ENCODE peak calls at places on chromosomes 13 and 19, in six cellular contexts. C is A549, Q is GM12878, Y is endothelial cell of umbilical vein, K is HepG2, N is K562. A is an unnamed sample.

GRCh38 chr19:58279042-58279924 is 528 bp downstream of the ZNF8 start:
- DNase-seq in C (peak; percentile 71), Q (no peak), Y (peak; percentile 86), K (peak; percentile 62), N (peak; percentile 87), A (peak; percentile 54)

GRCh38 chr19:33399745-33400681 is 26.5 kb downstream of the CEBPG start:
- DNase-seq in C (no peak), Q (no peak), Y (no peak), K (no peak), N (no peak), A (no peak)

GRCh38 chr19:39053276-39054090 is 21.1 kb upstream of the FBXO27 start:
- DNase-seq in C (peak; percentile 68), Q (no peak), Y (no peak), K (peak; percentile 68), N (no peak), A (no peak)

GRCh38 chr13:25778302-25778701 is 273.5 kb downstream of the SHISA2 start:
- DNase-seq in C (no peak), Q (no peak), Y (no peak), K (no peak), N (no peak), A (peak; percentile 28)

GRCh38 chr13:35356572-35356971 is 119.9 kb downstream of the MAB21L1 start:
- DNase-seq in C (no peak), Q (no peak), Y (peak; percentile 80), K (no peak), N (no peak), A (peak; percentile 84)

GRCh38 chr13:66367356-66367755 is 862.8 kb downstream of the PCDH9 start:
- DNase-seq in C (no peak), Q (no peak), Y (no peak), K (no peak), N (no peak), A (no peak)

GRCh38 chr19:17625980-17626379 is 62.2 kb downstream of the UNC13A start:
- DNase-seq in C (no peak), Q (no peak), Y (no peak), K (no peak), N (no peak), A (no peak)

GRCh38 chr19:11268783-11269267 is 6.5 kb upstream of the DOCK6 start:
- DNase-seq in C (peak; percentile 25), Q (no peak), Y (peak; percentile 100), K (peak; percentile 60), N (peak; percentile 72), A (peak; percentile 47)

GRCh38 chr19:18435848-18436631 is 1.9 kb downstream of the ISYNA1 start:
- DNase-seq in C (no peak), Q (no peak), Y (no peak), K (no peak), N (no peak), A (no peak)

GRCh38 chr13:100195568-100195967 is 106.7 kb downstream of the PCCA start:
- DNase-seq in C (no peak), Q (no peak), Y (no peak), K (no peak), N (no peak), A (no peak)

GRCh38 chr19:44005968-44006367 is 3.2 kb downstream of the ZNF230 start:
- DNase-seq in C (no peak), Q (no peak), Y (no peak), K (no peak), N (no peak), A (peak; percentile 73)

GRCh38 chr19:38529610-38530009 is 88.1 kb downstream of the MAP4K1 start:
- DNase-seq in C (no peak), Q (no peak), Y (no peak), K (no peak), N (no peak), A (no peak)

GRCh38 chr19:10270180-10270615 is 722 bp upstream of the ICAM1 start:
- DNase-seq in C (no peak), Q (no peak), Y (no peak), K (no peak), N (peak; percentile 69), A (peak; percentile 100)

GRCh38 chr13:71067164-71067815 is 799.7 kb downstream of the DACH1 start:
- DNase-seq in C (peak; percentile 0), Q (no peak), Y (peak; percentile 35), K (peak; percentile 0), N (no peak), A (no peak)

GRCh38 chr13:103282571-103283450 is 216.6 kb upstream of the SLC10A2 start:
- DNase-seq in C (peak; percentile 45), Q (no peak), Y (no peak), K (no peak), N (no peak), A (no peak)

GRCh38 chr13:34542321-34542720 is 399.7 kb upstream of the NBEA start:
- DNase-seq in C (no peak), Q (no peak), Y (no peak), K (no peak), N (no peak), A (no peak)

GRCh38 chr19:16876904-16877361 is 11.9 kb upstream of the F2RL3 start:
- DNase-seq in C (no peak), Q (no peak), Y (peak; percentile 13), K (no peak), N (no peak), A (peak; percentile 69)

GRCh38 chr13:27034678-27035111 is 136.9 kb downstream of the USP12 start:
- DNase-seq in C (no peak), Q (no peak), Y (no peak), K (no peak), N (no peak), A (no peak)

GRCh38 chr19:16527971-16528521 is 14.2 kb downstream of the CHERP start:
- DNase-seq in C (peak; percentile 31), Q (no peak), Y (peak; percentile 17), K (no peak), N (peak; percentile 48), A (peak; percentile 54)

GRCh38 chr13:73162912-73163911 is 104.4 kb downstream of the KLF5 start:
- DNase-seq in C (peak; percentile 60), Q (no peak), Y (no peak), K (peak; percentile 12), N (no peak), A (no peak)

GRCh38 chr13:46553521-46553885 is 533 bp downstream of the LRCH1 start:
- DNase-seq in C (no peak), Q (no peak), Y (no peak), K (no peak), N (no peak), A (no peak)

GRCh38 chr19:41945135-41945766 is 13.9 kb downstream of the RABAC1 start:
- DNase-seq in C (no peak), Q (peak; percentile 94), Y (no peak), K (no peak), N (no peak), A (no peak)

GRCh38 chr19:750640-751423 is at the start of gene MISP:
- DNase-seq in C (peak; percentile 84), Q (no peak), Y (no peak), K (no peak), N (peak; percentile 18), A (no peak)

GRCh38 chr19:13212759-13213330 is 62.6 kb downstream of the IER2 start:
- DNase-seq in C (peak; percentile 76), Q (peak; percentile 20), Y (peak; percentile 39), K (peak; percentile 58), N (peak; percentile 88), A (peak; percentile 76)

GRCh38 chr13:48860369-48860768 is 115.3 kb upstream of the FNDC3A start:
- DNase-seq in C (no peak), Q (no peak), Y (no peak), K (no peak), N (no peak), A (no peak)

GRCh38 chr19:51531349-51532315 is at the start of gene SIGLEC6:
- DNase-seq in C (no peak), Q (peak; percentile 25), Y (no peak), K (no peak), N (peak; percentile 78), A (peak; percentile 94)

GRCh38 chr13:25372275-25373081 is 704 bp downstream of the ATP8A2 start:
- DNase-seq in C (no peak), Q (no peak), Y (no peak), K (no peak), N (no peak), A (no peak)

GRCh38 chr19:31092189-31092753 is 257.0 kb downstream of the TSHZ3 start:
- DNase-seq in C (no peak), Q (no peak), Y (no peak), K (no peak), N (no peak), A (no peak)

GRCh38 chr13:52701728-52702480 is 37.7 kb downstream of the CNMD start:
- DNase-seq in C (no peak), Q (no peak), Y (peak; percentile 45), K (no peak), N (peak; percentile 5), A (no peak)

GRCh38 chr19:35903550-35904179 is 1.3 kb downstream of the HCST start:
- DNase-seq in C (peak; percentile 68), Q (peak; percentile 84), Y (no peak), K (peak; percentile 52), N (peak; percentile 85), A (peak; percentile 96)

GRCh38 chr13:25037057-25037813 is 58.7 kb upstream of the PABPC3 start:
- DNase-seq in C (peak; percentile 67), Q (no peak), Y (peak; percentile 46), K (peak; percentile 52), N (peak; percentile 66), A (peak; percentile 73)

GRCh38 chr13:113410472-113411201 is 42.7 kb downstream of the ADPRHL1 start:
- DNase-seq in C (peak; percentile 52), Q (no peak), Y (no peak), K (peak; percentile 61), N (no peak), A (peak; percentile 88)

GRCh38 chr13:25752957-25753540 is 298.8 kb downstream of the SHISA2 start:
- DNase-seq in C (no peak), Q (no peak), Y (peak; percentile 43), K (no peak), N (no peak), A (peak; percentile 88)

GRCh38 chr19:6495947-6496346 is 6.2 kb downstream of the TUBB4A start:
- DNase-seq in C (no peak), Q (no peak), Y (no peak), K (no peak), N (no peak), A (no peak)
- TF ChIP-seq MYC in C (no peak), Q (no peak), Y (no peak), K (no peak), N (no peak), A (no peak)

DNA sequence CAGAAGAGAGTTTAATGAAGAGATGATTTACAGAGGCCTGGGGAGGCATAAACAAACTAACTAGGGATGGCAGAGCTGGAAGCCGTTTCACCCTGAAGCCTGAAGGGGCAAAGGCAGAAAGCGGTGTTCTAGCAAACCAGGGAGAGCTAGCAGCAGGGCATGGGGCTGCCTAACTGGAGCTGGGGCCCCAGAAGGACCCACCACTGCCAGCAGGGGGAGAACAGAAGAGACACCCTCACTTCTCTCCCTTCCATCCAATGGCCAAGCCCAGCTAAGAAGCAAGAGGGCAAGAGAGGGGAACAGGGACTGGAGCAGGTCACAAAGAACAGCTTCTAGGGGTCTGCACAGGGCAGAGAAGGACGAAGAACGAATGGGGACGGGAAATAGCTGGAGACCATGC is 195.5 kb downstream of the KATNAL1 start:
- DNase-seq in C (peak; percentile 6), Q (no peak), Y (no peak), K (peak; percentile 20), N (no peak), A (peak; percentile 57)
- TF ChIP-seq MYC in C (no peak), Q (no peak), Y (no peak), K (no peak), N (no peak), A (no peak)

GRCh38 chr19:3708207-3708931 is at the start of gene TJP3:
- DNase-seq in C (no peak), Q (no peak), Y (no peak), K (peak; percentile 75), N (peak; percentile 45), A (no peak)
- TF ChIP-seq MYC in C (no peak), Q (no peak), Y (no peak), K (peak; percentile 67), N (no peak), A (no peak)

GRCh38 chr19:47176627-47177090 is 46.0 kb downstream of the SAE1 start:
- DNase-seq in C (no peak), Q (no peak), Y (peak; percentile 100), K (no peak), N (no peak), A (peak; percentile 66)
- TF ChIP-seq MYC in C (no peak), Q (no peak), Y (peak; percentile 8), K (no peak), N (no peak), A (no peak)